ENCODE peak calls at places on chromosome 4, in five cellular contexts. One of them, this sample, is unnamed.

GRCh38 chr4:10144479-10144878 is 27.9 kb upstream of the WDR1 start:
- DNase-seq in right atrium auricular region: no peak
- DNase-seq in adrenal gland: no peak
- DNase-seq in iPS-NIHi11: no peak
- DNase-seq in GM12892: no peak
- DNase-seq in this sample: no peak

GRCh38 chr4:124483043-124483906 is 229.3 kb downstream of the ANKRD50 start:
- DNase-seq in right atrium auricular region: no peak
- DNase-seq in adrenal gland: no peak
- DNase-seq in iPS-NIHi11: peak
- DNase-seq in GM12892: no peak
- DNase-seq in this sample: no peak

GRCh38 chr4:27770895-27771294 is 910.3 kb downstream of the STIM2 start:
- DNase-seq in right atrium auricular region: no peak
- DNase-seq in adrenal gland: no peak
- DNase-seq in iPS-NIHi11: no peak
- DNase-seq in GM12892: no peak
- DNase-seq in this sample: no peak

GRCh38 chr4:144350706-144351105 is 210.2 kb upstream of the GYPA start:
- DNase-seq in right atrium auricular region: no peak
- DNase-seq in adrenal gland: no peak
- DNase-seq in iPS-NIHi11: no peak
- DNase-seq in GM12892: no peak
- DNase-seq in this sample: no peak

GRCh38 chr4:126738926-126739325 is 893.8 kb upstream of the INTU start:
- DNase-seq in right atrium auricular region: no peak
- DNase-seq in adrenal gland: no peak
- DNase-seq in iPS-NIHi11: no peak
- DNase-seq in GM12892: no peak
- DNase-seq in this sample: no peak

GRCh38 chr4:45327544-45327943 is 601.2 kb upstream of the GNPDA2 start:
- DNase-seq in right atrium auricular region: no peak
- DNase-seq in adrenal gland: no peak
- DNase-seq in iPS-NIHi11: no peak
- DNase-seq in GM12892: no peak
- DNase-seq in this sample: no peak

GRCh38 chr4:15106417-15106816 is 104.1 kb downstream of the CPEB2 start:
- DNase-seq in right atrium auricular region: no peak
- DNase-seq in adrenal gland: no peak
- DNase-seq in iPS-NIHi11: no peak
- DNase-seq in GM12892: no peak
- DNase-seq in this sample: no peak

GRCh38 chr4:3478446-3479357 is 15.6 kb downstream of the DOK7 start:
- DNase-seq in right atrium auricular region: no peak
- DNase-seq in adrenal gland: no peak
- DNase-seq in iPS-NIHi11: no peak
- DNase-seq in GM12892: no peak
- DNase-seq in this sample: no peak

GRCh38 chr4:104487105-104487504 is 7.6 kb downstream of the CXXC4 start:
- DNase-seq in right atrium auricular region: no peak
- DNase-seq in adrenal gland: no peak
- DNase-seq in iPS-NIHi11: no peak
- DNase-seq in GM12892: no peak
- DNase-seq in this sample: no peak

GRCh38 chr4:114562176-114562904 is 36.3 kb upstream of the UGT8 start:
- DNase-seq in right atrium auricular region: no peak
- DNase-seq in adrenal gland: no peak
- DNase-seq in iPS-NIHi11: no peak
- DNase-seq in GM12892: no peak
- DNase-seq in this sample: no peak

GRCh38 chr4:121951570-121952110 is at the start of gene TRPC3:
- DNase-seq in right atrium auricular region: no peak
- DNase-seq in adrenal gland: no peak
- DNase-seq in iPS-NIHi11: peak
- DNase-seq in GM12892: no peak
- DNase-seq in this sample: no peak

GRCh38 chr4:75886104-75886503 is 16.1 kb downstream of the PPEF2 start:
- DNase-seq in right atrium auricular region: no peak
- DNase-seq in adrenal gland: no peak
- DNase-seq in iPS-NIHi11: no peak
- DNase-seq in GM12892: no peak
- DNase-seq in this sample: no peak

GRCh38 chr4:71294301-71294700 is 44.5 kb upstream of the SLC4A4 start:
- DNase-seq in right atrium auricular region: no peak
- DNase-seq in adrenal gland: no peak
- DNase-seq in iPS-NIHi11: no peak
- DNase-seq in GM12892: no peak
- DNase-seq in this sample: no peak

GRCh38 chr4:138410266-138410665 is 168.1 kb upstream of the SLC7A11 start:
- DNase-seq in right atrium auricular region: no peak
- DNase-seq in adrenal gland: no peak
- DNase-seq in iPS-NIHi11: no peak
- DNase-seq in GM12892: no peak
- DNase-seq in this sample: no peak

GRCh38 chr4:101346312-101346561 is 1.1 kb downstream of the PPP3CA start:
- DNase-seq in right atrium auricular region: no peak
- DNase-seq in adrenal gland: no peak
- DNase-seq in iPS-NIHi11: peak
- DNase-seq in GM12892: no peak
- DNase-seq in this sample: no peak

GRCh38 chr4:126071346-126072333 is 756.9 kb downstream of the FAT4 start:
- DNase-seq in right atrium auricular region: no peak
- DNase-seq in adrenal gland: peak
- DNase-seq in iPS-NIHi11: no peak
- DNase-seq in GM12892: no peak
- DNase-seq in this sample: no peak

GRCh38 chr4:6221851-6222760 is 21.8 kb upstream of the JAKMIP1 start:
- DNase-seq in right atrium auricular region: no peak
- DNase-seq in adrenal gland: no peak
- DNase-seq in iPS-NIHi11: peak
- DNase-seq in GM12892: no peak
- DNase-seq in this sample: no peak

GRCh38 chr4:84971319-84971932 is 4.9 kb upstream of the WDFY3 start:
- DNase-seq in right atrium auricular region: no peak
- DNase-seq in adrenal gland: no peak
- DNase-seq in iPS-NIHi11: peak
- DNase-seq in GM12892: no peak
- DNase-seq in this sample: no peak

GRCh38 chr4:38075370-38076152 is 115.4 kb downstream of the PTTG2 start:
- DNase-seq in right atrium auricular region: no peak
- DNase-seq in adrenal gland: no peak
- DNase-seq in iPS-NIHi11: no peak
- DNase-seq in GM12892: no peak
- DNase-seq in this sample: no peak

GRCh38 chr4:164212714-164213113 is 541.2 kb upstream of the SMIM31 start:
- DNase-seq in right atrium auricular region: no peak
- DNase-seq in adrenal gland: no peak
- DNase-seq in iPS-NIHi11: no peak
- DNase-seq in GM12892: no peak
- DNase-seq in this sample: no peak

GRCh38 chr4:183996868-183997267 is 91.8 kb downstream of the STOX2 start:
- DNase-seq in right atrium auricular region: no peak
- DNase-seq in adrenal gland: no peak
- DNase-seq in iPS-NIHi11: no peak
- DNase-seq in GM12892: no peak
- DNase-seq in this sample: no peak

GRCh38 chr4:149291463-149291862 is 524.2 kb downstream of the IQCM start:
- DNase-seq in right atrium auricular region: no peak
- DNase-seq in adrenal gland: peak
- DNase-seq in iPS-NIHi11: no peak
- DNase-seq in GM12892: no peak
- DNase-seq in this sample: no peak

GRCh38 chr4:42104521-42104920 is 47.9 kb downstream of the BEND4 start:
- DNase-seq in right atrium auricular region: no peak
- DNase-seq in adrenal gland: no peak
- DNase-seq in iPS-NIHi11: no peak
- DNase-seq in GM12892: no peak
- DNase-seq in this sample: no peak

GRCh38 chr4:140839888-140840790 is 84.0 kb upstream of the TBC1D9 start:
- DNase-seq in right atrium auricular region: no peak
- DNase-seq in adrenal gland: no peak
- DNase-seq in iPS-NIHi11: no peak
- DNase-seq in GM12892: no peak
- DNase-seq in this sample: no peak

GRCh38 chr4:29861307-29861706 is 858.9 kb upstream of the PCDH7 start:
- DNase-seq in right atrium auricular region: no peak
- DNase-seq in adrenal gland: no peak
- DNase-seq in iPS-NIHi11: no peak
- DNase-seq in GM12892: no peak
- DNase-seq in this sample: no peak

GRCh38 chr4:174214102-174214878 is 69.2 kb downstream of the FBXO8 start:
- DNase-seq in right atrium auricular region: no peak
- DNase-seq in adrenal gland: no peak
- DNase-seq in iPS-NIHi11: peak
- DNase-seq in GM12892: no peak
- DNase-seq in this sample: no peak

GRCh38 chr4:129371901-129372300 is 275.9 kb downstream of the C4orf33 start:
- DNase-seq in right atrium auricular region: no peak
- DNase-seq in adrenal gland: no peak
- DNase-seq in iPS-NIHi11: no peak
- DNase-seq in GM12892: no peak
- DNase-seq in this sample: no peak

GRCh38 chr4:111689731-111690130 is 455.5 kb upstream of the FAM241A start:
- DNase-seq in right atrium auricular region: no peak
- DNase-seq in adrenal gland: no peak
- DNase-seq in iPS-NIHi11: no peak
- DNase-seq in GM12892: no peak
- DNase-seq in this sample: no peak